ENCODE peak calls at places on chromosomes 16 and 17, in eight cellular contexts. M is heart right ventricle, K is endothelial cell, B is nephron progenitor cell, Z is sigmoid colon, U is lower leg skin, R is right atrium auricular region, X is fibroblast of the aortic adventitia. L is an unnamed sample.
A peak's percentile ranks its signal among the peaks of the same experiment; 100 is the strongest.

GRCh38 chr17:57350266-57350665 is 93.9 kb downstream of the MSI2 start:
- DNase-seq in M (peak; percentile 49), K (no peak), B (no peak), Z (no peak), U (no peak), R (peak; percentile 82), X (peak; percentile 27), L (no peak)

GRCh38 chr17:9890124-9890523 is 14.9 kb downstream of the RCVRN start:
- DNase-seq in M (no peak), K (peak; percentile 67), B (peak; percentile 54), Z (no peak), U (no peak), R (no peak), X (no peak), L (peak; percentile 75)

GRCh38 chr16:17501321-17501720 is 30.6 kb upstream of the XYLT1 start:
- DNase-seq in M (no peak), K (no peak), B (no peak), Z (no peak), U (no peak), R (no peak), X (no peak), L (no peak)

GRCh38 chr17:2837147-2837561 is 40.9 kb downstream of the RAP1GAP2 start:
- DNase-seq in M (no peak), K (no peak), B (no peak), Z (no peak), U (no peak), R (no peak), X (no peak), L (peak; percentile 64)

GRCh38 chr17:63853260-63853659 is 10.8 kb upstream of the SMARCD2 start:
- DNase-seq in M (no peak), K (no peak), B (no peak), Z (no peak), U (no peak), R (no peak), X (no peak), L (no peak)

GRCh38 chr17:75557852-75558665 is 29.5 kb upstream of the MYO15B start:
- DNase-seq in M (no peak), K (no peak), B (no peak), Z (no peak), U (no peak), R (no peak), X (no peak), L (no peak)

GRCh38 chr17:57593739-57594462 is 151.2 kb downstream of the CCDC182 start:
- DNase-seq in M (no peak), K (no peak), B (no peak), Z (no peak), U (no peak), R (no peak), X (no peak), L (no peak)

GRCh38 chr17:72123964-72124791 is 3.4 kb downstream of the SOX9 start:
- DNase-seq in M (no peak), K (no peak), B (no peak), Z (no peak), U (no peak), R (no peak), X (no peak), L (no peak)

GRCh38 chr17:40884708-40885512 is at the start of gene KRT20:
- DNase-seq in M (no peak), K (no peak), B (no peak), Z (no peak), U (no peak), R (no peak), X (no peak), L (no peak)

GRCh38 chr17:43224146-43224705 is 4.2 kb downstream of the CCDC200 start:
- DNase-seq in M (no peak), K (no peak), B (no peak), Z (peak; percentile 7), U (peak; percentile 65), R (peak; percentile 36), X (no peak), L (no peak)

GRCh38 chr16:21637032-21637968 is 15.1 kb downstream of the IGSF6 start:
- DNase-seq in M (no peak), K (no peak), B (no peak), Z (no peak), U (no peak), R (no peak), X (no peak), L (no peak)

GRCh38 chr17:34484193-34484733 is 95.1 kb upstream of the TMEM132E start:
- DNase-seq in M (no peak), K (no peak), B (no peak), Z (no peak), U (peak; percentile 57), R (no peak), X (no peak), L (no peak)

GRCh38 chr16:84487358-84487757 is 17.1 kb downstream of the MEAK7 start:
- DNase-seq in M (no peak), K (no peak), B (no peak), Z (no peak), U (peak; percentile 20), R (no peak), X (no peak), L (no peak)

GRCh38 chr16:57345666-57346204 is 12.8 kb upstream of the CCL22 start:
- DNase-seq in M (no peak), K (no peak), B (no peak), Z (no peak), U (no peak), R (no peak), X (no peak), L (no peak)

GRCh38 chr17:628507-628941 is 86.1 kb downstream of the VPS53 start:
- DNase-seq in M (no peak), K (no peak), B (no peak), Z (peak; percentile 81), U (no peak), R (no peak), X (peak; percentile 56), L (no peak)

GRCh38 chr17:17350491-17351355 is 47.5 kb downstream of the NT5M start:
- DNase-seq in M (no peak), K (no peak), B (no peak), Z (no peak), U (peak; percentile 82), R (no peak), X (peak; percentile 22), L (peak; percentile 32)

GRCh38 chr16:12627394-12627793 is 176.3 kb downstream of the CPPED1 start:
- DNase-seq in M (no peak), K (no peak), B (no peak), Z (no peak), U (no peak), R (no peak), X (no peak), L (no peak)

GRCh38 chr16:31869511-31870201 is 4.0 kb upstream of the ZNF267 start:
- DNase-seq in M (peak; percentile 53), K (peak; percentile 48), B (no peak), Z (no peak), U (no peak), R (no peak), X (peak; percentile 67), L (peak; percentile 37)

GRCh38 chr16:28310796-28311195 is 18.5 kb downstream of the SBK1 start:
- DNase-seq in M (no peak), K (no peak), B (no peak), Z (no peak), U (no peak), R (no peak), X (no peak), L (no peak)
- TF ChIP-seq CTCF in M (no peak), K (no peak), B (no peak), Z (no peak), U (no peak), R (no peak), X (no peak), L (no peak)

GRCh38 chr16:90020260-90020837 is 1.1 kb upstream of the DBNDD1 start:
- DNase-seq in M (no peak), K (no peak), B (no peak), Z (no peak), U (no peak), R (no peak), X (no peak), L (no peak)

GRCh38 chr16:90018297-90019200 is 707 bp downstream of the DBNDD1 start:
- DNase-seq in M (no peak), K (peak; percentile 31), B (peak; percentile 54), Z (no peak), U (no peak), R (no peak), X (no peak), L (no peak)

GRCh38 chr16:90020838-90021382 is 1.7 kb upstream of the DBNDD1 start:
- DNase-seq in M (peak; percentile 17), K (no peak), B (no peak), Z (no peak), U (no peak), R (no peak), X (peak; percentile 28), L (no peak)

GRCh38 chr16:90019201-90019542 is at the start of gene DBNDD1:
- DNase-seq in M (no peak), K (no peak), B (no peak), Z (no peak), U (no peak), R (no peak), X (no peak), L (no peak)

GRCh38 chr16:90019543-90020259 is 445 bp upstream of the DBNDD1 start:
- DNase-seq in M (no peak), K (peak; percentile 65), B (peak; percentile 80), Z (no peak), U (no peak), R (no peak), X (peak; percentile 47), L (peak; percentile 87)
- TF ChIP-seq CTCF in M (peak; percentile 10), K (peak; percentile 59), B (no peak), Z (peak; percentile 19), U (no peak), R (peak; percentile 39), X (peak; percentile 14), L (peak; percentile 52)

DNA sequence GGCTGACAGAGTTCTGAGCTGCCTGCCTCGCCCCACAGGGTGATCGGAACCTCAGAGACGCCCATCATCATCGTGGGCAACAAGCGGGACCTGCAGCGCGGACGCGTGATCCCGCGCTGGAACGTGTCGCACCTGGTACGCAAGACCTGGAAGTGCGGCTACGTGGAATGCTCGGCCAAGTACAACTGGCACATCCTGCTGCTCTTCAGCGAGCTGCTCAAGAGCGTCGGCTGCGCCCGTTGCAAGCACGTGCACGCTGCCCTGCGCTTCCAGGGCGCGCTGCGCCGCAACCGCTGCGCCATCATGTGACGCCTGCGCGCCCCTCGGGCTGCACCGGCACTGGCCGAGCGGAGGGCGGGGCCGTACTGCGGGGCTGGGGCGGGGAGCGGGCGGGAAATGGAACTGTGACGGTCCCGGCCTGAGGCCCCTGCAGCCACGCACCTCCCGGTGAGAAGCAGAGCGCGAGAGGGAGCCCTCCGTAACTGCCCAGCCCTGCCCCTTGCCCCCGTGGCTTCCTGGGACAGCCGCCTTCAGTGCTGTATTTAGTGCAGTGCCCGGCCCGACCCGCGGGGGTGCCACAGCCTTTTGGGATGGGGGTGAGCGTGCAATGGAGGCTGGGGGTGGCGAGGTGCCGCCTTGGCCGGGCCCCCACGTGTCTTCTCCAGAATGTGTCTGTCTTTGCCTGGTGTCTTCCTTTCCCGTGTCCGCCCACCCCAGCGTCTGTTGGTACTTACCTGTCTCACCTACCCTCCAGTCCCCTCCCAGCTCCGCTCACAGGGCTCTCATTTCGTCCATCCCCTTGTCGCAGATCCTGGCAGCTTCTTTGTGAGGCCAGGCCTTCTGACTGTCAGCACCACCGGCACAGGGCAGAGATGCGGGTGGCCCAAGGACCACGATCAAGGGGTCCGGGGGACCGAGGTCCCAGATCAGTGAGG is 9.8 kb downstream of the RASL10B start:
- DNase-seq in M (no peak), K (no peak), B (peak; percentile 57), Z (peak; percentile 62), U (peak; percentile 81), R (no peak), X (no peak), L (peak; percentile 28)
- TF ChIP-seq CTCF in M (no peak), K (peak; percentile 25), B (peak; percentile 11), Z (no peak), U (no peak), R (no peak), X (no peak), L (no peak)

GRCh38 chr16:24525970-24526559 is 13.3 kb upstream of the RBBP6 start:
- DNase-seq in M (no peak), K (no peak), B (no peak), Z (no peak), U (peak; percentile 72), R (no peak), X (peak; percentile 93), L (no peak)
- TF ChIP-seq CTCF in M (no peak), K (no peak), B (no peak), Z (no peak), U (no peak), R (no peak), X (no peak), L (no peak)

L was measured in GM13976.